ENCODE peak calls at places on chromosomes 13 and 19, in ten cellular contexts. N is AG10803, L is transverse colon, U is psoas muscle, P is HL-60, B is body of pancreas, K is thyroid gland, H is fibroblast of lung, Y is endodermal cell, Q is heart left ventricle. O is an unnamed sample.

GRCh38 chr19:40392123-40392522 is 2.1 kb upstream of the HIPK4 start:
- DNase-seq in K (no peak), B (no peak), N (no peak), Y (no peak), P (no peak), L (no peak), U (no peak), Q (no peak), H (no peak), O (no peak)

GRCh38 chr13:79311456-79311855 is 94.6 kb downstream of the RBM26 start:
- DNase-seq in B (no peak), H (no peak), K (no peak), N (no peak), U (no peak), P (no peak), L (no peak), Y (no peak), Q (no peak), O (no peak)

GRCh38 chr13:34667356-34668218 is 274.5 kb upstream of the NBEA start:
- DNase-seq in H (no peak), B (no peak), P (no peak), L (no peak), N (no peak), Q (no peak), Y (no peak), U (no peak), K (no peak), O (no peak)

GRCh38 chr19:40750285-40751064 is at the start of gene ACTMAP:
- DNase-seq in N (peak; percentile 100), H (peak; percentile 99), Y (peak; percentile 100), Q (peak; percentile 100), P (peak; percentile 100), K (peak; percentile 99), U (peak; percentile 99), B (peak; percentile 100), L (peak; percentile 100), O (peak; percentile 100)

GRCh38 chr19:49887037-49887652 is 9.5 kb downstream of the IL4I1 start:
- DNase-seq in H (no peak), P (no peak), Q (no peak), U (no peak), N (no peak), K (no peak), B (no peak), L (no peak), Y (no peak), O (no peak)

GRCh38 chr13:55606045-55606665 is 1534.6 kb upstream of the PRR20A start:
- DNase-seq in H (no peak), L (no peak), U (no peak), K (no peak), Y (no peak), N (no peak), P (no peak), Q (no peak), B (no peak), O (no peak)

GRCh38 chr19:38869836-38870607 is 8.1 kb downstream of the RINL start:
- DNase-seq in N (peak; percentile 60), B (peak; percentile 89), Q (peak; percentile 85), Y (peak; percentile 91), P (peak; percentile 92), U (peak; percentile 87), K (peak; percentile 90), L (peak; percentile 96), H (peak; percentile 46), O (peak; percentile 50)

GRCh38 chr13:19183676-19184075 is 2.1 kb upstream of the TUBA3C start:
- DNase-seq in Q (no peak), U (no peak), B (no peak), H (no peak), Y (no peak), K (no peak), L (no peak), P (no peak), N (no peak), O (no peak)

GRCh38 chr19:3397266-3398022 is 31.1 kb downstream of the NFIC start:
- DNase-seq in K (peak; percentile 75), Y (peak; percentile 66), U (no peak), B (peak; percentile 68), L (peak; percentile 44), N (no peak), Q (no peak), H (peak; percentile 40), P (no peak), O (no peak)

GRCh38 chr13:39269411-39269810 is 231.2 kb downstream of the NHLRC3 start:
- DNase-seq in P (no peak), K (no peak), Y (no peak), H (peak; percentile 6), U (no peak), B (no peak), L (no peak), N (no peak), Q (no peak), O (peak; percentile 37)

GRCh38 chr19:33201886-33202545 is 7.9 kb downstream of the LRP3 start:
- DNase-seq in H (no peak), N (no peak), L (no peak), Y (no peak), K (no peak), U (no peak), B (no peak), P (no peak), Q (no peak), O (no peak)

DNA sequence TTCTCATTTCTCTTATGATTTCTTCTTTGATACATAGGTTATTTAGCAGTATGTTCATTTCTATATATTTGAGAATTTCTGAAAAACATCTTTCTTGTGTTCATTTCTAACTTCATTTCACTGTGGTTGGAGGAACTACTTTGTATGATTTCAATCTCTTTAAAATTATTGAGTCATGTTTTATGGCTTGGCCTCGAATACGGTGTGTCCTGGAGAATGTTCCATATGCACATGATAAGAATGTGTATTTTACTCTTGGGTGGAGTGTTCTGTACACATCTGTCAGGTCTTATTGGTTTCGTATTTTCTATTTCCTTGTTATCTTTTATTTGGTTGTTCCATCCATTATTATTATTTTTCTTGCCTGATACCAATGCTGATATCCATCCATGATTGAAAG is 22.9 kb downstream of the DNM2 start:
- DNase-seq in H (no peak), U (no peak), B (peak; percentile 50), P (no peak), Y (no peak), Q (no peak), N (no peak), K (no peak), L (no peak), O (no peak)
- TF ChIP-seq CTCF in H (no peak), U (no peak), B (no peak), P (no peak), Y (no peak), Q (no peak), N (no peak), K (no peak), L (no peak), O (no peak)

GRCh38 chr19:29214411-29214810 is 1.5 kb upstream of the UQCRFS1 start:
- DNase-seq in N (no peak), P (no peak), U (no peak), H (no peak), K (no peak), Y (no peak), B (no peak), L (no peak), Q (no peak), O (no peak)

GRCh38 chr19:29212614-29213573 is at the start of gene UQCRFS1:
- DNase-seq in N (peak; percentile 88), L (peak; percentile 97), K (peak; percentile 95), H (peak; percentile 89), U (peak; percentile 96), Q (peak; percentile 95), P (peak; percentile 88), Y (peak; percentile 98), B (peak; percentile 96), O (peak; percentile 93)

GRCh38 chr19:29215322-29215845 is 2.4 kb upstream of the UQCRFS1 start:
- DNase-seq in N (no peak), K (no peak), B (no peak), Q (no peak), U (no peak), L (no peak), H (no peak), P (no peak), Y (no peak), O (no peak)

GRCh38 chr19:29216021-29216420 is 3.1 kb upstream of the UQCRFS1 start:
- DNase-seq in L (no peak), P (no peak), U (no peak), K (no peak), N (no peak), H (no peak), Y (peak; percentile 60), Q (no peak), B (no peak), O (no peak)

DNA sequence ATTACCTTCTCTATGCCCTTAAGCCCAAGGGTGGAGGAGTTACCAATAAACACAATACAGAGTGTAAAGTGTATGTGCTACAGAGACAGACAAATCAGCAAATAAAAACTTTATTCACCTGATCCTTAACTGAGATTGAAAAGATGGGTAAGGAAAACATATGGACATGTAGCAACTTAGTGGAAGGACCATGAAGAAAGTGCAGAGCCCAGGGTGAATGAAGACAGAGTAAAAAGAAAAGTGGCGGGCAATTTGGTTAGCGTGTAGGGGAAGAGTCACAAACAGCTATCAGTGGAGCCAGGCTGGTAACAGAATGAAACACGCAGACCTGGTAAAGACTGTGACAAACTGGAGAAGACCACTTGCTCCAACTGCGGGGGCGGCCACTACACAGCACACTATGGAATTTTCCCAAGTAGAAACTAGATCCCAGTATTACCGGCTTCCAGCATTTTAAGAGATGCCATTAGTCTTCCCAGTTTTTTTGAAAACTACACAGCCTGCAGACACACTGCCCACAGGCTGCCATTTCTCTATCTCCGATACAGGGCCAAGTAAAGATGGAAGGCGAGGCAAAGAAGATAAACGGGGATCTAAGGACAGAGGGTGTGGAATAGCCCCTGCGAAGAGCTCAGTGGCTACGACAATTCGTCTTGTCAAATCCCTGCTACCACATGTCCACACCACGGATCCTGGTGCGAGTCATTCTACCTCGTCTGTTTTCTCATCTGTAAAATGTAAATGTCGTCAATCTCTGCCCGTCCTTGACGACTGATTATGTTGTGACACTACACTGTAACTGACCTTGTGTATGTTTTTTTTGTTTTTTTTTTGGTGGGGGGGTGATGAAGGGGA is 1.2 kb downstream of the UQCRFS1 start:
- DNase-seq in N (peak; percentile 15), K (no peak), Q (no peak), H (peak; percentile 30), U (no peak), L (peak; percentile 14), Y (no peak), B (no peak), P (no peak), O (peak; percentile 17)
- H3K4me3 ChIP-seq in N (peak overlapping the region; percentile 88), K (peak overlapping the region; percentile 100), Q (peak overlapping the region; percentile 91), H (peak overlapping the region; percentile 98), U (peak overlapping the region; percentile 76), L (peak overlapping the region; percentile 100), Y (peak overlapping the region; percentile 100), B (peak overlapping the region; percentile 43), P (peak overlapping the region; percentile 63), O (peak overlapping the region; percentile 79)

DNA sequence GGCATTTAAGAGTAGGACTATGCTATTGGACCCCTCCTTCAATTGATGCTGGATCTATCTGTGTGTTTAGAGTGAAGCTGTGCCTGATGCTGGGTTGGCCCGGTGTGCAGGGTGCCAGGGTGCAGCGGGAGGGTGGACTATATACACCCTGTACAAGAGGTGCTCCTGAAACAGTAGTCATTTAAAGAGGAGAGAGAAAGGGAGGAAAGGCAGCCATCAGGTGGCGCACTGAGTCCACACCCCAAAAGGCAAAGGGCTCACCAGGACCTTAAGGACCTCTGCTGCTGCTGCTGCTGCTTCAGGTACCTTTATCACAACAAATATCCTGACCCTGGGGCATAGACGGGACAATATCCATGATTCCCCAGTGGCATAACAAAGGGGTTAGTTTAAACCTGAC is 39.4 kb downstream of the ZNF136 start:
- DNase-seq in Q (no peak), B (peak; percentile 50), H (no peak), Y (peak; percentile 49), U (no peak), P (no peak), K (peak; percentile 50), N (no peak), L (peak; percentile 64), O (peak; percentile 24)
- TF ChIP-seq CTCF in Q (peak; percentile 33), B (peak; percentile 45), H (no peak), Y (peak; percentile 60), U (no peak), P (no peak), K (no peak), N (no peak), L (peak; percentile 41), O (peak; percentile 7)

GRCh38 chr13:98334620-98335205 is 157.6 kb upstream of the RNF113B start:
- DNase-seq in P (no peak), N (no peak), U (no peak), L (no peak), B (no peak), Y (peak; percentile 22), Q (no peak), H (no peak), K (no peak), O (no peak)
- H3K4me3 ChIP-seq in P (no peak overlapping the region), N (no peak overlapping the region), U (no peak overlapping the region), L (no peak overlapping the region), B (no peak overlapping the region), Y (peak overlapping the region; percentile 8), Q (no peak overlapping the region), H (no peak overlapping the region), K (no peak overlapping the region), O (no peak overlapping the region)

O was measured in cardiac fibroblast.